ENCODE peak calls at places on chromosomes 11 and 22, in ten cellular contexts. P is DMS53; G is SW480; Y is NCI-H1092 treated with DMSO at 0.1 percent for 48 hours; I is NCI-H748 treated with DMSO at 0.1 percent for 48 hours; J is activated CD4-positive, alpha-beta T cell treated with anti-CD3 and anti-CD28 coated beads, Interleukin-2, amount 10 ng/mL, durations not matched to agents 7 days and 5 days; B is T follicular helper cell; K is neuronal stem cell; D is NCI-H774; E is lung microvascular endothelial cell. Z is an unnamed sample.
A peak's percentile ranks its signal among the peaks of the same experiment; 100 is the strongest.

GRCh38 chr22:26479792-26480610 is 3.6 kb downstream of the HPS4 start:
- DNase-seq in J (no peak), E (no peak), D (no peak), K (no peak), Y (peak; percentile 75), I (no peak), P (peak; percentile 45), B (no peak), G (no peak), Z (no peak)

GRCh38 chr11:88402192-88402715 is 64.7 kb upstream of the CTSC start:
- DNase-seq in G (no peak), I (no peak), E (peak; percentile 92), K (peak; percentile 32), Y (no peak), D (no peak), J (no peak), B (no peak), P (no peak), Z (no peak)

GRCh38 chr11:121394785-121395184 is 57.3 kb upstream of the SORL1 start:
- DNase-seq in G (no peak), I (no peak), B (no peak), J (no peak), P (no peak), E (no peak), K (no peak), Y (no peak), D (no peak), Z (no peak)

GRCh38 chr11:130828741-130829140 is 87.5 kb downstream of the SNX19 start:
- DNase-seq in K (no peak), D (no peak), G (no peak), E (no peak), Y (no peak), J (no peak), I (no peak), P (no peak), B (no peak), Z (no peak)

GRCh38 chr11:19849107-19849789 is 136.6 kb downstream of the NAV2 start:
- DNase-seq in D (no peak), P (peak; percentile 59), G (no peak), J (no peak), B (no peak), E (no peak), I (no peak), K (no peak), Y (peak; percentile 21), Z (no peak)

GRCh38 chr22:43446037-43446803 is 34.4 kb downstream of the MPPED1 start:
- DNase-seq in D (peak; percentile 0), K (no peak), I (no peak), P (peak; percentile 89), G (no peak), J (no peak), B (no peak), E (peak; percentile 70), Y (peak; percentile 27), Z (no peak)

GRCh38 chr22:22940961-22941605 is 53.5 kb downstream of the IGLL5 start:
- DNase-seq in J (no peak), I (no peak), G (no peak), P (no peak), Y (no peak), B (no peak), E (no peak), K (no peak), D (no peak), Z (no peak)

GRCh38 chr11:46906596-46906995 is 11.8 kb downstream of the LRP4 start:
- DNase-seq in P (no peak), D (no peak), B (no peak), I (no peak), E (peak; percentile 45), J (no peak), K (no peak), Y (no peak), G (no peak), Z (no peak)

GRCh38 chr22:37710675-37711074 is 13.8 kb downstream of the TRIOBP start:
- DNase-seq in P (no peak), D (no peak), B (no peak), J (no peak), Y (no peak), I (no peak), K (no peak), E (no peak), G (no peak), Z (no peak)

GRCh38 chr11:134124660-134125451 is 56.0 kb downstream of the JAM3 start:
- DNase-seq in P (no peak), K (peak; percentile 47), J (no peak), D (no peak), E (peak; percentile 82), I (no peak), G (no peak), Y (peak; percentile 49), B (peak; percentile 0), Z (peak; percentile 52)

GRCh38 chr11:118223992-118224391 is 819 bp downstream of the JAML start:
- DNase-seq in J (peak; percentile 56), I (no peak), G (no peak), D (no peak), P (no peak), B (no peak), K (no peak), E (no peak), Y (no peak), Z (no peak)

GRCh38 chr11:86180860-86181259 is 63.7 kb upstream of the EED start:
- DNase-seq in B (no peak), P (no peak), J (no peak), K (no peak), G (no peak), D (no peak), E (no peak), I (no peak), Y (no peak), Z (no peak)

GRCh38 chr22:32361257-32361656 is 3.6 kb downstream of the RFPL3 start:
- DNase-seq in K (no peak), J (no peak), G (no peak), B (no peak), P (no peak), D (no peak), I (no peak), Y (no peak), E (no peak), Z (no peak)

GRCh38 chr11:88016392-88017020 is 158.7 kb downstream of the RAB38 start:
- DNase-seq in B (peak; percentile 37), P (peak; percentile 95), Y (peak; percentile 80), K (peak; percentile 62), I (peak; percentile 37), J (peak; percentile 70), D (peak; percentile 76), G (peak; percentile 78), E (peak; percentile 88), Z (peak; percentile 5)

GRCh38 chr11:14500181-14500651 is 605 bp upstream of the COPB1 start:
- DNase-seq in B (peak; percentile 44), I (peak; percentile 60), D (no peak), G (peak; percentile 69), Y (peak; percentile 65), P (peak; percentile 76), J (peak; percentile 66), E (peak; percentile 75), K (peak; percentile 4), Z (no peak)

GRCh38 chr11:102604875-102605274 is 20.3 kb downstream of the MMP20 start:
- DNase-seq in I (no peak), E (no peak), D (no peak), K (no peak), G (peak; percentile 44), P (no peak), B (no peak), J (no peak), Y (no peak), Z (no peak)

GRCh38 chr11:62545437-62546243 is 966 bp downstream of the AHNAK start:
- DNase-seq in D (no peak), I (no peak), J (peak; percentile 46), E (peak; percentile 89), K (peak; percentile 78), B (peak; percentile 63), P (peak; percentile 61), Y (no peak), G (peak; percentile 89), Z (peak; percentile 75)

GRCh38 chr11:64607381-64608259 is 16.6 kb downstream of the SLC22A12 start:
- DNase-seq in E (no peak), Y (no peak), P (no peak), B (no peak), D (no peak), G (no peak), K (no peak), I (no peak), J (no peak), Z (peak; percentile 59)

GRCh38 chr11:121727942-121728341 is 275.2 kb upstream of the SORL1-AS1 start:
- DNase-seq in K (no peak), G (no peak), P (peak; percentile 47), J (no peak), B (no peak), I (no peak), E (no peak), Y (no peak), D (no peak), Z (no peak)

GRCh38 chr11:66676931-66677598 is 622 bp downstream of the RBM4B start:
- DNase-seq in D (no peak), E (peak; percentile 22), Y (peak; percentile 57), B (no peak), J (no peak), I (peak; percentile 12), G (no peak), K (no peak), P (no peak), Z (no peak)

GRCh38 chr22:27980424-27981148 is 61.5 kb upstream of the PITPNB start:
- DNase-seq in D (no peak), P (no peak), J (no peak), Y (no peak), G (no peak), K (no peak), B (no peak), E (no peak), I (no peak), Z (no peak)

GRCh38 chr22:48198489-48199459 is 1436.3 kb downstream of the TBC1D22A start:
- DNase-seq in E (no peak), K (no peak), P (no peak), J (no peak), I (no peak), D (no peak), B (no peak), Y (no peak), G (peak; percentile 57), Z (no peak)

GRCh38 chr11:61111786-61112517 is 9.7 kb downstream of the CD5 start:
- DNase-seq in Y (no peak), J (peak; percentile 84), P (no peak), K (no peak), B (peak; percentile 56), G (no peak), I (no peak), E (no peak), D (no peak), Z (no peak)

GRCh38 chr11:126991596-126991995 is 9.0 kb downstream of the KIRREL3 start:
- DNase-seq in G (no peak), P (no peak), B (no peak), D (no peak), K (no peak), I (no peak), E (no peak), Y (no peak), J (no peak), Z (no peak)

GRCh38 chr22:26671317-26672059 is 14.1 kb downstream of the MIAT start:
- DNase-seq in B (peak; percentile 58), E (peak; percentile 12), Y (no peak), P (peak; percentile 33), I (no peak), G (no peak), J (peak; percentile 67), D (no peak), K (no peak), Z (no peak)

GRCh38 chr22:46737105-46737975 is 712 bp downstream of the CERK start:
- DNase-seq in B (peak; percentile 14), G (no peak), D (no peak), E (peak; percentile 40), Y (no peak), J (peak; percentile 56), K (no peak), I (no peak), P (peak; percentile 56), Z (peak; percentile 54)

GRCh38 chr11:12806113-12806512 is 131.9 kb downstream of the TEAD1 start:
- DNase-seq in P (peak; percentile 52), B (no peak), E (no peak), K (no peak), I (no peak), D (no peak), G (no peak), Y (no peak), J (no peak), Z (no peak)

GRCh38 chr11:117855452-117855851 is 21.0 kb downstream of the FXYD6 start:
- DNase-seq in P (no peak), I (no peak), Y (no peak), K (no peak), B (no peak), G (no peak), D (no peak), E (no peak), J (no peak), Z (no peak)

Z was measured in frontal cortex.